ENCODE peak calls at places on chromosomes 6 and 20, in eight cellular contexts. One of them, this sample, is unnamed. For H3K36me3 and H3K4me1, the result is how much of the 10 kb centered on the place peaks cover.

GRCh38 chr6:16949696-16950095 is 152.2 kb upstream of the STMND1 start:
- DNase-seq in DND-41: no peak
- DNase-seq in lung: no peak
- DNase-seq in aorta: no peak
- DNase-seq in CD8-positive, alpha-beta memory T cell: no peak
- DNase-seq in spleen: no peak
- DNase-seq in pancreas: no peak
- DNase-seq in CD4-positive, CD25-positive, alpha-beta regulatory T cell: no peak
- DNase-seq in this sample: no peak

GRCh38 chr6:170033666-170034065 is 257.2 kb downstream of the DLL1 start:
- DNase-seq in aorta: peak
- DNase-seq in spleen: peak
- DNase-seq in lung: no peak
- DNase-seq in CD4-positive, CD25-positive, alpha-beta regulatory T cell: no peak
- DNase-seq in pancreas: no peak
- DNase-seq in CD8-positive, alpha-beta memory T cell: no peak
- DNase-seq in DND-41: no peak
- DNase-seq in this sample: no peak

GRCh38 chr6:3324262-3324942 is 65.7 kb downstream of the PSMG4 start:
- DNase-seq in lung: no peak
- DNase-seq in DND-41: no peak
- DNase-seq in CD8-positive, alpha-beta memory T cell: no peak
- DNase-seq in aorta: no peak
- DNase-seq in spleen: no peak
- DNase-seq in CD4-positive, CD25-positive, alpha-beta regulatory T cell: peak
- DNase-seq in pancreas: no peak
- DNase-seq in this sample: no peak

GRCh38 chr20:46088409-46089075 is 1.2 kb downstream of the NCOA5 start:
- DNase-seq in spleen: no peak
- DNase-seq in DND-41: peak
- DNase-seq in pancreas: no peak
- DNase-seq in lung: no peak
- DNase-seq in CD4-positive, CD25-positive, alpha-beta regulatory T cell: peak
- DNase-seq in aorta: no peak
- DNase-seq in CD8-positive, alpha-beta memory T cell: no peak
- DNase-seq in this sample: no peak

GRCh38 chr6:30060982-30061765 is at the start of gene POLR1H:
- DNase-seq in CD8-positive, alpha-beta memory T cell: peak
- DNase-seq in CD4-positive, CD25-positive, alpha-beta regulatory T cell: peak
- DNase-seq in spleen: peak
- DNase-seq in DND-41: peak
- DNase-seq in lung: peak
- DNase-seq in pancreas: peak
- DNase-seq in aorta: peak
- DNase-seq in this sample: peak

GRCh38 chr6:124057448-124057847 is 253.8 kb downstream of the NKAIN2 start:
- DNase-seq in lung: no peak
- DNase-seq in pancreas: no peak
- DNase-seq in CD8-positive, alpha-beta memory T cell: no peak
- DNase-seq in aorta: no peak
- DNase-seq in CD4-positive, CD25-positive, alpha-beta regulatory T cell: no peak
- DNase-seq in spleen: no peak
- DNase-seq in DND-41: no peak
- DNase-seq in this sample: no peak

GRCh38 chr6:10271982-10272381 is 142.9 kb downstream of the TFAP2A start:
- DNase-seq in DND-41: no peak
- DNase-seq in CD8-positive, alpha-beta memory T cell: no peak
- DNase-seq in lung: no peak
- DNase-seq in pancreas: no peak
- DNase-seq in spleen: no peak
- DNase-seq in aorta: no peak
- DNase-seq in CD4-positive, CD25-positive, alpha-beta regulatory T cell: no peak
- DNase-seq in this sample: no peak

GRCh38 chr6:73675466-73676098 is 20.4 kb upstream of the CD109 start:
- DNase-seq in CD8-positive, alpha-beta memory T cell: peak
- DNase-seq in CD4-positive, CD25-positive, alpha-beta regulatory T cell: peak
- DNase-seq in lung: peak
- DNase-seq in aorta: peak
- DNase-seq in spleen: peak
- DNase-seq in pancreas: peak
- DNase-seq in DND-41: peak
- DNase-seq in this sample: peak

GRCh38 chr6:24522090-24522820 is 27.5 kb downstream of the ALDH5A1 start:
- DNase-seq in CD8-positive, alpha-beta memory T cell: no peak
- DNase-seq in DND-41: peak
- DNase-seq in pancreas: no peak
- DNase-seq in CD4-positive, CD25-positive, alpha-beta regulatory T cell: no peak
- DNase-seq in spleen: no peak
- DNase-seq in lung: no peak
- DNase-seq in aorta: no peak
- DNase-seq in this sample: no peak

GRCh38 chr20:60009826-60010616 is 51.8 kb downstream of the CDH26 start:
- DNase-seq in pancreas: no peak
- DNase-seq in aorta: no peak
- DNase-seq in CD8-positive, alpha-beta memory T cell: no peak
- DNase-seq in DND-41: no peak
- DNase-seq in CD4-positive, CD25-positive, alpha-beta regulatory T cell: no peak
- DNase-seq in lung: peak
- DNase-seq in spleen: no peak
- DNase-seq in this sample: no peak

GRCh38 chr6:43467752-43468151 is 9.6 kb upstream of the TJAP1 start:
- DNase-seq in CD4-positive, CD25-positive, alpha-beta regulatory T cell: no peak
- DNase-seq in pancreas: no peak
- DNase-seq in CD8-positive, alpha-beta memory T cell: no peak
- DNase-seq in DND-41: no peak
- DNase-seq in spleen: no peak
- DNase-seq in lung: no peak
- DNase-seq in aorta: no peak
- DNase-seq in this sample: no peak

GRCh38 chr6:114176726-114177125 is 166.1 kb downstream of the HS3ST5 start:
- DNase-seq in spleen: no peak
- DNase-seq in pancreas: no peak
- DNase-seq in lung: no peak
- DNase-seq in aorta: no peak
- DNase-seq in CD8-positive, alpha-beta memory T cell: no peak
- DNase-seq in DND-41: no peak
- DNase-seq in CD4-positive, CD25-positive, alpha-beta regulatory T cell: no peak
- DNase-seq in this sample: no peak

GRCh38 chr6:95803889-95804288 is 211.9 kb upstream of the FUT9 start:
- DNase-seq in lung: no peak
- DNase-seq in CD4-positive, CD25-positive, alpha-beta regulatory T cell: no peak
- DNase-seq in CD8-positive, alpha-beta memory T cell: no peak
- DNase-seq in spleen: no peak
- DNase-seq in aorta: no peak
- DNase-seq in pancreas: no peak
- DNase-seq in DND-41: no peak
- DNase-seq in this sample: no peak

GRCh38 chr6:15375638-15376290 is 129.9 kb downstream of the JARID2 start:
- DNase-seq in pancreas: no peak
- DNase-seq in lung: no peak
- DNase-seq in spleen: no peak
- DNase-seq in DND-41: no peak
- DNase-seq in aorta: no peak
- DNase-seq in CD8-positive, alpha-beta memory T cell: no peak
- DNase-seq in CD4-positive, CD25-positive, alpha-beta regulatory T cell: no peak
- DNase-seq in this sample: no peak

GRCh38 chr6:8085053-8085511 is 17.3 kb downstream of the EEF1E1 start:
- DNase-seq in DND-41: no peak
- DNase-seq in CD4-positive, CD25-positive, alpha-beta regulatory T cell: no peak
- DNase-seq in lung: peak
- DNase-seq in CD8-positive, alpha-beta memory T cell: no peak
- DNase-seq in spleen: no peak
- DNase-seq in pancreas: peak
- DNase-seq in aorta: peak
- DNase-seq in this sample: no peak

GRCh38 chr6:113635222-113635970 is 221.7 kb upstream of the MARCKS start:
- DNase-seq in CD4-positive, CD25-positive, alpha-beta regulatory T cell: no peak
- DNase-seq in aorta: no peak
- DNase-seq in DND-41: no peak
- DNase-seq in CD8-positive, alpha-beta memory T cell: no peak
- DNase-seq in spleen: no peak
- DNase-seq in lung: no peak
- DNase-seq in pancreas: no peak
- DNase-seq in this sample: no peak

GRCh38 chr6:37256692-37257319 is 766 bp upstream of the TBC1D22B start:
- DNase-seq in aorta: no peak
- DNase-seq in spleen: no peak
- DNase-seq in pancreas: no peak
- DNase-seq in lung: no peak
- DNase-seq in CD8-positive, alpha-beta memory T cell: no peak
- DNase-seq in CD4-positive, CD25-positive, alpha-beta regulatory T cell: no peak
- DNase-seq in DND-41: no peak
- DNase-seq in this sample: no peak

GRCh38 chr6:145148392-145149175 is 586.7 kb downstream of the EPM2A start:
- DNase-seq in lung: peak
- DNase-seq in spleen: no peak
- DNase-seq in CD8-positive, alpha-beta memory T cell: no peak
- DNase-seq in pancreas: peak
- DNase-seq in aorta: no peak
- DNase-seq in DND-41: no peak
- DNase-seq in CD4-positive, CD25-positive, alpha-beta regulatory T cell: no peak
- DNase-seq in this sample: no peak

GRCh38 chr6:25314776-25315175 is 35.6 kb downstream of the CARMIL1 start:
- DNase-seq in spleen: no peak
- DNase-seq in pancreas: no peak
- DNase-seq in DND-41: no peak
- DNase-seq in CD8-positive, alpha-beta memory T cell: no peak
- DNase-seq in CD4-positive, CD25-positive, alpha-beta regulatory T cell: no peak
- DNase-seq in aorta: no peak
- DNase-seq in lung: no peak
- DNase-seq in this sample: no peak

GRCh38 chr20:60984666-60985065 is 267.4 kb upstream of the CDH4 start:
- DNase-seq in aorta: no peak
- DNase-seq in spleen: no peak
- DNase-seq in lung: no peak
- DNase-seq in CD8-positive, alpha-beta memory T cell: no peak
- DNase-seq in pancreas: no peak
- DNase-seq in CD4-positive, CD25-positive, alpha-beta regulatory T cell: no peak
- DNase-seq in DND-41: peak
- DNase-seq in this sample: no peak

GRCh38 chr20:58655328-58656094 is 4.4 kb downstream of the STX16 start:
- DNase-seq in CD4-positive, CD25-positive, alpha-beta regulatory T cell: no peak
- DNase-seq in DND-41: no peak
- DNase-seq in lung: no peak
- DNase-seq in pancreas: peak
- DNase-seq in CD8-positive, alpha-beta memory T cell: no peak
- DNase-seq in aorta: no peak
- DNase-seq in spleen: no peak
- DNase-seq in this sample: no peak
- H3K4me3 ChIP-seq in CD4-positive, CD25-positive, alpha-beta regulatory T cell: peak
- H3K4me3 ChIP-seq in DND-41: no peak
- H3K4me3 ChIP-seq in lung: no peak
- H3K4me3 ChIP-seq in pancreas: no peak
- H3K4me3 ChIP-seq in CD8-positive, alpha-beta memory T cell: no peak
- H3K4me3 ChIP-seq in aorta: no peak
- H3K4me3 ChIP-seq in spleen: no peak
- H3K4me3 ChIP-seq in this sample: peak

DNA sequence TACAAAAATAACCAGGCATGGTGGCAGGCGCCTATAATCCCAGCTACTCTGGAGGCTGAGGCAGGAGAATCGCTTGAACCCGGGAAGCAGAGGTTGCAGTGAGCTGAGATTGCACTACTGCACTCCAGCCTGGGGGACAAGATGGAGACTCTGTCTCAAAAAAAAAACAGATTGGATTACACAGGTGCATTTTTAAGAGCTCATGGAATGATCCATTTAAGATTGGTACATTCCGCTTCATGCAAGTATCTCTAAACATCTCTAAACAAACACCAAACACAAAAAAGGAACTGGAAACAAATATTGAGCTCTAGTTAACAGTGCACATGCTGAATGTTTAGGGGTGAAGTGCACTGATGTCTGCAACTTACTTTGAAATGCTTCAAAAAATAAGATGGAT is 154.3 kb downstream of the GRM4 start:
- DNase-seq in pancreas: no peak
- DNase-seq in lung: no peak
- DNase-seq in aorta: no peak
- DNase-seq in spleen: no peak
- DNase-seq in CD4-positive, CD25-positive, alpha-beta regulatory T cell: no peak
- DNase-seq in CD8-positive, alpha-beta memory T cell: no peak
- DNase-seq in DND-41: no peak
- DNase-seq in this sample: no peak
- H3K36me3 ChIP-seq in pancreas: under half
- H3K36me3 ChIP-seq in lung: under half
- H3K36me3 ChIP-seq in aorta: under half
- H3K36me3 ChIP-seq in spleen: under half
- H3K36me3 ChIP-seq in CD4-positive, CD25-positive, alpha-beta regulatory T cell: under half
- H3K36me3 ChIP-seq in CD8-positive, alpha-beta memory T cell: under half
- H3K36me3 ChIP-seq in DND-41: under half
- H3K36me3 ChIP-seq in this sample: under half

GRCh38 chr6:36032245-36032644 is 4.6 kb downstream of the MAPK14 start:
- DNase-seq in lung: no peak
- DNase-seq in DND-41: no peak
- DNase-seq in spleen: no peak
- DNase-seq in CD8-positive, alpha-beta memory T cell: no peak
- DNase-seq in CD4-positive, CD25-positive, alpha-beta regulatory T cell: no peak
- DNase-seq in aorta: no peak
- DNase-seq in pancreas: no peak
- DNase-seq in this sample: no peak
- H3K4me1 ChIP-seq in lung: under half
- H3K4me1 ChIP-seq in DND-41: under half
- H3K4me1 ChIP-seq in spleen: half or more
- H3K4me1 ChIP-seq in CD8-positive, alpha-beta memory T cell: half or more
- H3K4me1 ChIP-seq in CD4-positive, CD25-positive, alpha-beta regulatory T cell: half or more
- H3K4me1 ChIP-seq in aorta: under half
- H3K4me1 ChIP-seq in pancreas: under half
- H3K4me1 ChIP-seq in this sample: under half

GRCh38 chr6:6005467-6006427 is 978 bp downstream of the NRN1 start:
- DNase-seq in CD8-positive, alpha-beta memory T cell: no peak
- DNase-seq in lung: no peak
- DNase-seq in CD4-positive, CD25-positive, alpha-beta regulatory T cell: no peak
- DNase-seq in spleen: no peak
- DNase-seq in DND-41: no peak
- DNase-seq in aorta: no peak
- DNase-seq in pancreas: no peak
- DNase-seq in this sample: no peak
- H3K4me3 ChIP-seq in CD8-positive, alpha-beta memory T cell: no peak
- H3K4me3 ChIP-seq in lung: peak
- H3K4me3 ChIP-seq in CD4-positive, CD25-positive, alpha-beta regulatory T cell: no peak
- H3K4me3 ChIP-seq in spleen: peak
- H3K4me3 ChIP-seq in DND-41: no peak
- H3K4me3 ChIP-seq in aorta: no peak
- H3K4me3 ChIP-seq in pancreas: no peak
- H3K4me3 ChIP-seq in this sample: no peak

This sample was measured in CD8-positive, alpha-beta T cell.